ENCODE peak calls at places on chromosomes 3 and 15, in nine cellular contexts. E is ascending aorta, W is A549, A is SK-N-MC, U is fibroblast of the conjunctiva, B is GM04504, Z is mesendoderm, R is GM20000, C is anterior cingulate cortex. Q is an unnamed sample.

GRCh38 chr3:33134026-33134625 is 20.3 kb downstream of the CRTAP start:
- DNase-seq in E (no peak), W (no peak), A (no peak), U (no peak), B (no peak), Z (no peak), R (no peak), C (no peak), Q (no peak)

GRCh38 chr3:129014793-129015345 is 13.8 kb downstream of the EFCC1 start:
- DNase-seq in E (no peak), W (no peak), A (no peak), U (no peak), B (no peak), Z (no peak), R (no peak), C (no peak), Q (no peak)

GRCh38 chr3:13263770-13264467 is 156.2 kb downstream of the NUP210 start:
- DNase-seq in E (no peak), W (no peak), A (no peak), U (no peak), B (no peak), Z (no peak), R (no peak), C (peak), Q (no peak)

GRCh38 chr15:38690737-38691332 is 126.2 kb upstream of the RASGRP1 start:
- DNase-seq in E (no peak), W (no peak), A (peak), U (peak), B (no peak), Z (peak), R (peak), C (peak), Q (peak)

GRCh38 chr3:32257042-32257441 is 18.6 kb downstream of the CMTM8 start:
- DNase-seq in E (no peak), W (no peak), A (no peak), U (no peak), B (no peak), Z (no peak), R (no peak), C (no peak), Q (no peak)

GRCh38 chr3:186105543-186105942 is 3.3 kb downstream of the ETV5 start:
- DNase-seq in E (no peak), W (no peak), A (no peak), U (no peak), B (no peak), Z (no peak), R (peak), C (no peak), Q (peak)

GRCh38 chr15:53256043-53256442 is 465.9 kb upstream of the ONECUT1 start:
- DNase-seq in E (no peak), W (no peak), A (no peak), U (no peak), B (no peak), Z (no peak), R (no peak), C (no peak), Q (no peak)

GRCh38 chr3:58009749-58010535 is 1.7 kb downstream of the FLNB start:
- DNase-seq in E (no peak), W (no peak), A (no peak), U (no peak), B (no peak), Z (peak), R (no peak), C (no peak), Q (no peak)

GRCh38 chr3:40725026-40725425 is 200.3 kb downstream of the ZNF621 start:
- DNase-seq in E (no peak), W (no peak), A (no peak), U (no peak), B (no peak), Z (no peak), R (no peak), C (no peak), Q (no peak)

GRCh38 chr15:87863152-87863551 is 393.4 kb downstream of the NTRK3 start:
- DNase-seq in E (no peak), W (no peak), A (no peak), U (no peak), B (no peak), Z (peak), R (no peak), C (no peak), Q (no peak)

GRCh38 chr15:96416934-96417759 is 86.6 kb downstream of the NR2F2 start:
- DNase-seq in E (no peak), W (no peak), A (no peak), U (no peak), B (no peak), Z (peak), R (no peak), C (no peak), Q (peak)

GRCh38 chr3:134092231-134092701 is 62.5 kb upstream of the SLCO2A1 start:
- DNase-seq in E (no peak), W (no peak), A (no peak), U (no peak), B (no peak), Z (peak), R (no peak), C (no peak), Q (no peak)

GRCh38 chr15:84752195-84752594 is 3.8 kb downstream of the ZNF592 start:
- DNase-seq in E (no peak), W (no peak), A (no peak), U (no peak), B (no peak), Z (no peak), R (no peak), C (no peak), Q (no peak)

GRCh38 chr3:115512565-115513410 is 110.5 kb upstream of the GAP43 start:
- DNase-seq in E (no peak), W (peak), A (no peak), U (peak), B (no peak), Z (peak), R (peak), C (peak), Q (peak)

GRCh38 chr3:36906504-36907149 is 38.2 kb downstream of the TRANK1 start:
- DNase-seq in E (no peak), W (no peak), A (no peak), U (peak), B (no peak), Z (peak), R (no peak), C (no peak), Q (peak)

GRCh38 chr3:45682786-45683185 is 6.4 kb upstream of the SACM1L start:
- DNase-seq in E (no peak), W (no peak), A (no peak), U (no peak), B (no peak), Z (no peak), R (no peak), C (no peak), Q (no peak)

GRCh38 chr15:69444686-69445085 is 7.9 kb upstream of the RPLP1 start:
- DNase-seq in E (no peak), W (no peak), A (no peak), U (no peak), B (no peak), Z (no peak), R (no peak), C (no peak), Q (no peak)

GRCh38 chr3:107430214-107431047 is 53.2 kb downstream of the CCDC54 start:
- DNase-seq in E (no peak), W (no peak), A (no peak), U (no peak), B (no peak), Z (peak), R (peak), C (no peak), Q (peak)

GRCh38 chr3:187533797-187534196 is 136.4 kb downstream of the SST start:
- DNase-seq in E (no peak), W (no peak), A (no peak), U (no peak), B (no peak), Z (peak), R (no peak), C (no peak), Q (no peak)

GRCh38 chr3:123623346-123623880 is 38.6 kb upstream of the HACD2 start:
- DNase-seq in E (no peak), W (no peak), A (no peak), U (no peak), B (no peak), Z (no peak), R (no peak), C (no peak), Q (no peak)

GRCh38 chr3:114998971-114999579 is 148.0 kb downstream of the ZBTB20 start:
- DNase-seq in E (no peak), W (no peak), A (no peak), U (no peak), B (no peak), Z (no peak), R (no peak), C (no peak), Q (no peak)

GRCh38 chr15:31230630-31231485 is 95.8 kb upstream of the KLF13 start:
- DNase-seq in E (no peak), W (no peak), A (no peak), U (no peak), B (no peak), Z (no peak), R (peak), C (no peak), Q (no peak)

GRCh38 chr3:42852443-42852842 is 23.2 kb downstream of the CYP8B1 start:
- DNase-seq in E (no peak), W (no peak), A (no peak), U (no peak), B (no peak), Z (no peak), R (no peak), C (no peak), Q (no peak)

GRCh38 chr3:105807146-105807545 is 61.7 kb downstream of the CBLB start:
- DNase-seq in E (no peak), W (no peak), A (no peak), U (no peak), B (no peak), Z (no peak), R (no peak), C (no peak), Q (no peak)

GRCh38 chr3:51982352-51982837 is 940 bp upstream of the ACY1 start:
- DNase-seq in E (no peak), W (peak), A (no peak), U (no peak), B (no peak), Z (peak), R (peak), C (no peak), Q (no peak)

GRCh38 chr3:53231532-53232511 is 24.0 kb downstream of the TKT start:
- DNase-seq in E (no peak), W (no peak), A (no peak), U (no peak), B (no peak), Z (no peak), R (no peak), C (no peak), Q (no peak)

GRCh38 chr15:37872661-37873060 is 61.8 kb upstream of the TMCO5A start:
- DNase-seq in E (no peak), W (no peak), A (no peak), U (no peak), B (no peak), Z (no peak), R (no peak), C (no peak), Q (peak)

GRCh38 chr15:68816795-68817303 is 3.8 kb downstream of the ANP32A start:
- DNase-seq in E (no peak), W (no peak), A (no peak), U (no peak), B (no peak), Z (no peak), R (no peak), C (no peak), Q (no peak)

GRCh38 chr3:45948409-45948808 is 5.1 kb downstream of the CXCR6 start:
- DNase-seq in E (no peak), W (no peak), A (no peak), U (no peak), B (peak), Z (no peak), R (no peak), C (no peak), Q (no peak)

GRCh38 chr15:78605201-78605600 is 15.6 kb downstream of the CHRNA3 start:
- DNase-seq in E (no peak), W (no peak), A (no peak), U (no peak), B (no peak), Z (no peak), R (no peak), C (no peak), Q (no peak)

GRCh38 chr15:84814826-84815375 is 2.3 kb upstream of the ALPK3 start:
- DNase-seq in E (no peak), W (no peak), A (no peak), U (no peak), B (no peak), Z (no peak), R (no peak), C (no peak), Q (no peak)

GRCh38 chr3:51221959-51222358 is 163.1 kb upstream of the MANF start:
- DNase-seq in E (no peak), W (no peak), A (no peak), U (no peak), B (no peak), Z (peak), R (no peak), C (no peak), Q (no peak)

GRCh38 chr15:65902373-65902772 is 33.1 kb downstream of the RAB11A start:
- DNase-seq in E (no peak), W (peak), A (no peak), U (no peak), B (no peak), Z (peak), R (peak), C (no peak), Q (no peak)

GRCh38 chr3:70067860-70068479 is 68.4 kb downstream of the SAMMSON start:
- DNase-seq in E (no peak), W (no peak), A (no peak), U (no peak), B (no peak), Z (no peak), R (no peak), C (no peak), Q (no peak)

GRCh38 chr3:193573403-193573802 is 18.7 kb upstream of the ATP13A4 start:
- DNase-seq in E (no peak), W (no peak), A (no peak), U (no peak), B (no peak), Z (peak), R (no peak), C (no peak), Q (no peak)

GRCh38 chr15:70362911-70363310 is 265.2 kb upstream of the TLE3 start:
- DNase-seq in E (no peak), W (no peak), A (no peak), U (peak), B (no peak), Z (peak), R (peak), C (no peak), Q (peak)

GRCh38 chr3:58880182-58880581 is 169.6 kb downstream of the CFAP20DC start:
- DNase-seq in E (no peak), W (no peak), A (no peak), U (no peak), B (no peak), Z (no peak), R (no peak), C (no peak), Q (no peak)

GRCh38 chr15:59290311-59291213 is 82.1 kb downstream of the MYO1E start:
- DNase-seq in E (no peak), W (no peak), A (no peak), U (no peak), B (no peak), Z (no peak), R (no peak), C (peak), Q (no peak)

Q was measured in A673.